ENCODE peak calls at places on chromosomes 3 and 15, in eight cellular contexts. One of them, this sample, is unnamed.

GRCh38 chr15:51830279-51830806 is 890 bp downstream of the TMOD3 start:
- DNase-seq in kidney tubule cell: peak
- DNase-seq in CD4-positive, alpha-beta memory T cell: no peak
- DNase-seq in stimulated activated CD8-positive, alpha-beta memory T cell treated with anti-CD3 and anti-CD28 coated beads, Interleukin-4, amount 100 ng/mL, for 1 hour: no peak
- DNase-seq in brain microvascular endothelial cell: peak
- DNase-seq in islet precursor cell: no peak
- DNase-seq in Right ventricle myocardium inferior: no peak
- DNase-seq in HepG2: no peak
- DNase-seq in this sample: no peak

GRCh38 chr3:143433787-143434378 is 314.3 kb downstream of the CHST2 start:
- DNase-seq in kidney tubule cell: no peak
- DNase-seq in CD4-positive, alpha-beta memory T cell: no peak
- DNase-seq in Right ventricle myocardium inferior: no peak
- DNase-seq in islet precursor cell: no peak
- DNase-seq in brain microvascular endothelial cell: no peak
- DNase-seq in stimulated activated CD8-positive, alpha-beta memory T cell treated with anti-CD3 and anti-CD28 coated beads, Interleukin-4, amount 100 ng/mL, for 1 hour: no peak
- DNase-seq in HepG2: peak
- DNase-seq in this sample: peak

GRCh38 chr15:38069506-38069905 is 135.1 kb downstream of the TMCO5A start:
- DNase-seq in kidney tubule cell: peak
- DNase-seq in HepG2: no peak
- DNase-seq in islet precursor cell: peak
- DNase-seq in Right ventricle myocardium inferior: no peak
- DNase-seq in stimulated activated CD8-positive, alpha-beta memory T cell treated with anti-CD3 and anti-CD28 coated beads, Interleukin-4, amount 100 ng/mL, for 1 hour: no peak
- DNase-seq in brain microvascular endothelial cell: peak
- DNase-seq in CD4-positive, alpha-beta memory T cell: no peak
- DNase-seq in this sample: peak

GRCh38 chr15:69673236-69673881 is 220.7 kb downstream of the RPLP1 start:
- DNase-seq in stimulated activated CD8-positive, alpha-beta memory T cell treated with anti-CD3 and anti-CD28 coated beads, Interleukin-4, amount 100 ng/mL, for 1 hour: no peak
- DNase-seq in brain microvascular endothelial cell: no peak
- DNase-seq in islet precursor cell: no peak
- DNase-seq in HepG2: no peak
- DNase-seq in CD4-positive, alpha-beta memory T cell: no peak
- DNase-seq in kidney tubule cell: no peak
- DNase-seq in Right ventricle myocardium inferior: no peak
- DNase-seq in this sample: no peak

GRCh38 chr3:29318251-29318650 is 37.4 kb downstream of the RBMS3 start:
- DNase-seq in islet precursor cell: no peak
- DNase-seq in CD4-positive, alpha-beta memory T cell: no peak
- DNase-seq in HepG2: no peak
- DNase-seq in Right ventricle myocardium inferior: no peak
- DNase-seq in brain microvascular endothelial cell: no peak
- DNase-seq in stimulated activated CD8-positive, alpha-beta memory T cell treated with anti-CD3 and anti-CD28 coated beads, Interleukin-4, amount 100 ng/mL, for 1 hour: no peak
- DNase-seq in kidney tubule cell: peak
- DNase-seq in this sample: no peak

GRCh38 chr15:99249270-99249817 is at the start of gene TTC23:
- DNase-seq in Right ventricle myocardium inferior: no peak
- DNase-seq in islet precursor cell: peak
- DNase-seq in stimulated activated CD8-positive, alpha-beta memory T cell treated with anti-CD3 and anti-CD28 coated beads, Interleukin-4, amount 100 ng/mL, for 1 hour: no peak
- DNase-seq in brain microvascular endothelial cell: peak
- DNase-seq in HepG2: peak
- DNase-seq in CD4-positive, alpha-beta memory T cell: no peak
- DNase-seq in kidney tubule cell: peak
- DNase-seq in this sample: peak

GRCh38 chr3:72972706-72973030 is 23.9 kb upstream of the PPP4R2 start:
- DNase-seq in Right ventricle myocardium inferior: no peak
- DNase-seq in kidney tubule cell: no peak
- DNase-seq in islet precursor cell: no peak
- DNase-seq in brain microvascular endothelial cell: no peak
- DNase-seq in CD4-positive, alpha-beta memory T cell: no peak
- DNase-seq in stimulated activated CD8-positive, alpha-beta memory T cell treated with anti-CD3 and anti-CD28 coated beads, Interleukin-4, amount 100 ng/mL, for 1 hour: no peak
- DNase-seq in HepG2: no peak
- DNase-seq in this sample: no peak

GRCh38 chr3:123143669-123144411 is 57.9 kb upstream of the SEC22A start:
- DNase-seq in CD4-positive, alpha-beta memory T cell: no peak
- DNase-seq in kidney tubule cell: peak
- DNase-seq in HepG2: peak
- DNase-seq in islet precursor cell: no peak
- DNase-seq in brain microvascular endothelial cell: peak
- DNase-seq in stimulated activated CD8-positive, alpha-beta memory T cell treated with anti-CD3 and anti-CD28 coated beads, Interleukin-4, amount 100 ng/mL, for 1 hour: no peak
- DNase-seq in Right ventricle myocardium inferior: no peak
- DNase-seq in this sample: no peak

GRCh38 chr15:85622432-85622831 is 172.3 kb downstream of the KLHL25 start:
- DNase-seq in stimulated activated CD8-positive, alpha-beta memory T cell treated with anti-CD3 and anti-CD28 coated beads, Interleukin-4, amount 100 ng/mL, for 1 hour: no peak
- DNase-seq in HepG2: no peak
- DNase-seq in kidney tubule cell: no peak
- DNase-seq in islet precursor cell: no peak
- DNase-seq in brain microvascular endothelial cell: no peak
- DNase-seq in Right ventricle myocardium inferior: no peak
- DNase-seq in CD4-positive, alpha-beta memory T cell: no peak
- DNase-seq in this sample: no peak

GRCh38 chr3:162211470-162211869 is 714.9 kb downstream of the OTOL1 start:
- DNase-seq in islet precursor cell: no peak
- DNase-seq in brain microvascular endothelial cell: no peak
- DNase-seq in kidney tubule cell: no peak
- DNase-seq in Right ventricle myocardium inferior: no peak
- DNase-seq in stimulated activated CD8-positive, alpha-beta memory T cell treated with anti-CD3 and anti-CD28 coated beads, Interleukin-4, amount 100 ng/mL, for 1 hour: no peak
- DNase-seq in CD4-positive, alpha-beta memory T cell: no peak
- DNase-seq in HepG2: no peak
- DNase-seq in this sample: no peak

GRCh38 chr15:89472785-89473256 is 23.6 kb downstream of the RHCG start:
- DNase-seq in Right ventricle myocardium inferior: no peak
- DNase-seq in brain microvascular endothelial cell: peak
- DNase-seq in CD4-positive, alpha-beta memory T cell: no peak
- DNase-seq in islet precursor cell: peak
- DNase-seq in kidney tubule cell: peak
- DNase-seq in stimulated activated CD8-positive, alpha-beta memory T cell treated with anti-CD3 and anti-CD28 coated beads, Interleukin-4, amount 100 ng/mL, for 1 hour: no peak
- DNase-seq in HepG2: peak
- DNase-seq in this sample: peak

GRCh38 chr15:80484312-80484981 is 80.3 kb downstream of the ARNT2 start:
- DNase-seq in CD4-positive, alpha-beta memory T cell: no peak
- DNase-seq in brain microvascular endothelial cell: no peak
- DNase-seq in islet precursor cell: no peak
- DNase-seq in stimulated activated CD8-positive, alpha-beta memory T cell treated with anti-CD3 and anti-CD28 coated beads, Interleukin-4, amount 100 ng/mL, for 1 hour: no peak
- DNase-seq in kidney tubule cell: no peak
- DNase-seq in Right ventricle myocardium inferior: no peak
- DNase-seq in HepG2: no peak
- DNase-seq in this sample: no peak